ENCODE peak calls at places on chromosome 5, in nine cellular contexts. One of them, this sample, is unnamed.

GRCh38 chr5:14702238-14702839 is 37.8 kb downstream of the OTULIN start:
- DNase-seq in mesendoderm: no peak
- DNase-seq in neural progenitor cell: no peak
- DNase-seq in HFF-Myc: no peak
- DNase-seq in posterior cingulate gyrus: no peak
- DNase-seq in CD8-positive, alpha-beta T cell: no peak
- DNase-seq in stomach: no peak
- DNase-seq in activated CD4-positive, CD25-positive, alpha-beta regulatory T cell treated with anti-CD3 and anti-CD28 coated beads, Interleukin-2, amount 50 U/mL, for 72 hours: no peak
- DNase-seq in lung: no peak
- DNase-seq in this sample: no peak

GRCh38 chr5:2566280-2566679 is 185.2 kb downstream of the IRX2 start:
- DNase-seq in mesendoderm: no peak
- DNase-seq in neural progenitor cell: no peak
- DNase-seq in HFF-Myc: no peak
- DNase-seq in posterior cingulate gyrus: no peak
- DNase-seq in CD8-positive, alpha-beta T cell: no peak
- DNase-seq in stomach: no peak
- DNase-seq in activated CD4-positive, CD25-positive, alpha-beta regulatory T cell treated with anti-CD3 and anti-CD28 coated beads, Interleukin-2, amount 50 U/mL, for 72 hours: no peak
- DNase-seq in lung: no peak
- DNase-seq in this sample: no peak

GRCh38 chr5:175715627-175716522 is 58.0 kb downstream of the HRH2 start:
- DNase-seq in mesendoderm: no peak
- DNase-seq in neural progenitor cell: no peak
- DNase-seq in HFF-Myc: no peak
- DNase-seq in posterior cingulate gyrus: no peak
- DNase-seq in CD8-positive, alpha-beta T cell: no peak
- DNase-seq in stomach: no peak
- DNase-seq in activated CD4-positive, CD25-positive, alpha-beta regulatory T cell treated with anti-CD3 and anti-CD28 coated beads, Interleukin-2, amount 50 U/mL, for 72 hours: peak
- DNase-seq in lung: no peak
- DNase-seq in this sample: no peak

GRCh38 chr5:142432369-142432863 is 107.6 kb upstream of the SPRY4 start:
- DNase-seq in mesendoderm: no peak
- DNase-seq in neural progenitor cell: no peak
- DNase-seq in HFF-Myc: no peak
- DNase-seq in posterior cingulate gyrus: no peak
- DNase-seq in CD8-positive, alpha-beta T cell: peak
- DNase-seq in stomach: peak
- DNase-seq in activated CD4-positive, CD25-positive, alpha-beta regulatory T cell treated with anti-CD3 and anti-CD28 coated beads, Interleukin-2, amount 50 U/mL, for 72 hours: no peak
- DNase-seq in lung: peak
- DNase-seq in this sample: peak

GRCh38 chr5:158744226-158744625 is 355.5 kb downstream of the EBF1 start:
- DNase-seq in mesendoderm: no peak
- DNase-seq in neural progenitor cell: no peak
- DNase-seq in HFF-Myc: no peak
- DNase-seq in posterior cingulate gyrus: no peak
- DNase-seq in CD8-positive, alpha-beta T cell: no peak
- DNase-seq in stomach: no peak
- DNase-seq in activated CD4-positive, CD25-positive, alpha-beta regulatory T cell treated with anti-CD3 and anti-CD28 coated beads, Interleukin-2, amount 50 U/mL, for 72 hours: no peak
- DNase-seq in lung: no peak
- DNase-seq in this sample: no peak

GRCh38 chr5:179801304-179802206 is 5.1 kb downstream of the MGAT4B start:
- DNase-seq in mesendoderm: peak
- DNase-seq in neural progenitor cell: peak
- DNase-seq in HFF-Myc: no peak
- DNase-seq in posterior cingulate gyrus: peak
- DNase-seq in CD8-positive, alpha-beta T cell: peak
- DNase-seq in stomach: peak
- DNase-seq in activated CD4-positive, CD25-positive, alpha-beta regulatory T cell treated with anti-CD3 and anti-CD28 coated beads, Interleukin-2, amount 50 U/mL, for 72 hours: peak
- DNase-seq in lung: peak
- DNase-seq in this sample: no peak

GRCh38 chr5:143132739-143133138 is 270.7 kb downstream of the NR3C1 start:
- DNase-seq in mesendoderm: no peak
- DNase-seq in neural progenitor cell: no peak
- DNase-seq in HFF-Myc: no peak
- DNase-seq in posterior cingulate gyrus: no peak
- DNase-seq in CD8-positive, alpha-beta T cell: no peak
- DNase-seq in stomach: no peak
- DNase-seq in activated CD4-positive, CD25-positive, alpha-beta regulatory T cell treated with anti-CD3 and anti-CD28 coated beads, Interleukin-2, amount 50 U/mL, for 72 hours: no peak
- DNase-seq in lung: no peak
- DNase-seq in this sample: no peak

GRCh38 chr5:150492621-150493020 is 15.3 kb upstream of the NDST1 start:
- DNase-seq in mesendoderm: no peak
- DNase-seq in neural progenitor cell: no peak
- DNase-seq in HFF-Myc: no peak
- DNase-seq in posterior cingulate gyrus: no peak
- DNase-seq in CD8-positive, alpha-beta T cell: no peak
- DNase-seq in stomach: no peak
- DNase-seq in activated CD4-positive, CD25-positive, alpha-beta regulatory T cell treated with anti-CD3 and anti-CD28 coated beads, Interleukin-2, amount 50 U/mL, for 72 hours: no peak
- DNase-seq in lung: no peak
- DNase-seq in this sample: no peak

GRCh38 chr5:140402258-140403074 is 833 bp downstream of the ANKHD1 start:
- DNase-seq in mesendoderm: peak
- DNase-seq in neural progenitor cell: peak
- DNase-seq in HFF-Myc: no peak
- DNase-seq in posterior cingulate gyrus: peak
- DNase-seq in CD8-positive, alpha-beta T cell: peak
- DNase-seq in stomach: peak
- DNase-seq in activated CD4-positive, CD25-positive, alpha-beta regulatory T cell treated with anti-CD3 and anti-CD28 coated beads, Interleukin-2, amount 50 U/mL, for 72 hours: peak
- DNase-seq in lung: peak
- DNase-seq in this sample: peak

GRCh38 chr5:139881145-139881733 is 85.6 kb downstream of the PSD2 start:
- DNase-seq in mesendoderm: peak
- DNase-seq in neural progenitor cell: no peak
- DNase-seq in HFF-Myc: no peak
- DNase-seq in posterior cingulate gyrus: no peak
- DNase-seq in CD8-positive, alpha-beta T cell: no peak
- DNase-seq in stomach: no peak
- DNase-seq in activated CD4-positive, CD25-positive, alpha-beta regulatory T cell treated with anti-CD3 and anti-CD28 coated beads, Interleukin-2, amount 50 U/mL, for 72 hours: no peak
- DNase-seq in lung: no peak
- DNase-seq in this sample: no peak

GRCh38 chr5:132491368-132492364 is 1.1 kb upstream of the IRF1 start:
- DNase-seq in mesendoderm: peak
- DNase-seq in neural progenitor cell: peak
- DNase-seq in HFF-Myc: no peak
- DNase-seq in posterior cingulate gyrus: no peak
- DNase-seq in CD8-positive, alpha-beta T cell: peak
- DNase-seq in stomach: peak
- DNase-seq in activated CD4-positive, CD25-positive, alpha-beta regulatory T cell treated with anti-CD3 and anti-CD28 coated beads, Interleukin-2, amount 50 U/mL, for 72 hours: no peak
- DNase-seq in lung: peak
- DNase-seq in this sample: no peak

GRCh38 chr5:64451551-64451950 is 54.3 kb upstream of the RGS7BP start:
- DNase-seq in mesendoderm: peak
- DNase-seq in neural progenitor cell: peak
- DNase-seq in HFF-Myc: no peak
- DNase-seq in posterior cingulate gyrus: no peak
- DNase-seq in CD8-positive, alpha-beta T cell: no peak
- DNase-seq in stomach: no peak
- DNase-seq in activated CD4-positive, CD25-positive, alpha-beta regulatory T cell treated with anti-CD3 and anti-CD28 coated beads, Interleukin-2, amount 50 U/mL, for 72 hours: no peak
- DNase-seq in lung: no peak
- DNase-seq in this sample: no peak

GRCh38 chr5:164832545-164832944 is 1327.1 kb downstream of the MAT2B start:
- DNase-seq in mesendoderm: no peak
- DNase-seq in neural progenitor cell: no peak
- DNase-seq in HFF-Myc: no peak
- DNase-seq in posterior cingulate gyrus: no peak
- DNase-seq in CD8-positive, alpha-beta T cell: no peak
- DNase-seq in stomach: no peak
- DNase-seq in activated CD4-positive, CD25-positive, alpha-beta regulatory T cell treated with anti-CD3 and anti-CD28 coated beads, Interleukin-2, amount 50 U/mL, for 72 hours: no peak
- DNase-seq in lung: no peak
- DNase-seq in this sample: no peak

GRCh38 chr5:69493235-69493925 is 790 bp downstream of the OCLN start:
- DNase-seq in mesendoderm: peak
- DNase-seq in neural progenitor cell: peak
- DNase-seq in HFF-Myc: no peak
- DNase-seq in posterior cingulate gyrus: no peak
- DNase-seq in CD8-positive, alpha-beta T cell: no peak
- DNase-seq in stomach: peak
- DNase-seq in activated CD4-positive, CD25-positive, alpha-beta regulatory T cell treated with anti-CD3 and anti-CD28 coated beads, Interleukin-2, amount 50 U/mL, for 72 hours: no peak
- DNase-seq in lung: peak
- DNase-seq in this sample: peak

GRCh38 chr5:58855851-58856739 is 273.2 kb downstream of the RAB3C start:
- DNase-seq in mesendoderm: no peak
- DNase-seq in neural progenitor cell: no peak
- DNase-seq in HFF-Myc: no peak
- DNase-seq in posterior cingulate gyrus: no peak
- DNase-seq in CD8-positive, alpha-beta T cell: no peak
- DNase-seq in stomach: no peak
- DNase-seq in activated CD4-positive, CD25-positive, alpha-beta regulatory T cell treated with anti-CD3 and anti-CD28 coated beads, Interleukin-2, amount 50 U/mL, for 72 hours: no peak
- DNase-seq in lung: no peak
- DNase-seq in this sample: no peak